ENCODE peak calls at places on chromosomes 16 and 17, in four cellular contexts. K is HCT116, O is SK-N-SH, G is HepG2. A is an unnamed sample.
A peak's percentile ranks its signal among the peaks of the same experiment; 100 is the strongest.

GRCh38 chr16:89695086-89695874 is 6.2 kb downstream of the SPATA2L start:
- DNase-seq in G (peak; percentile 64), K (no peak), O (peak; percentile 29), A (no peak)

GRCh38 chr17:2398655-2399571 is 1.9 kb downstream of the MNT start:
- DNase-seq in O (peak; percentile 59), G (peak; percentile 86), K (no peak), A (peak; percentile 31)

GRCh38 chr16:27582883-27583282 is 32.9 kb downstream of the KATNIP start:
- DNase-seq in K (no peak), O (no peak), G (no peak), A (no peak)

GRCh38 chr17:32998111-32998892 is 6.7 kb downstream of the SPACA3 start:
- DNase-seq in O (peak; percentile 82), K (peak; percentile 55), G (peak; percentile 35), A (peak; percentile 89)

GRCh38 chr17:72192409-72193192 is 71.8 kb downstream of the SOX9 start:
- DNase-seq in G (no peak), O (no peak), K (no peak), A (no peak)

GRCh38 chr16:85206472-85207356 is 94.4 kb upstream of the CIBAR2 start:
- DNase-seq in K (no peak), O (peak; percentile 92), G (no peak), A (no peak)

GRCh38 chr17:82598256-82599011 is 49.8 kb downstream of the WDR45B start:
- DNase-seq in K (no peak), O (peak; percentile 26), G (no peak), A (no peak)

GRCh38 chr16:87201052-87201451 is 116.1 kb downstream of the C16orf95 start:
- DNase-seq in O (no peak), G (no peak), K (no peak), A (no peak)

GRCh38 chr16:68792465-68793324 is 50.6 kb upstream of the TANGO6 start:
- DNase-seq in K (no peak), G (peak; percentile 95), O (no peak), A (no peak)

GRCh38 chr17:77356109-77356689 is 215.4 kb downstream of the SEC14L1 start:
- DNase-seq in K (peak; percentile 35), O (no peak), G (no peak), A (no peak)

GRCh38 chr17:1896243-1897163 is 66.7 kb downstream of the RPA1 start:
- DNase-seq in O (no peak), K (no peak), G (peak; percentile 10), A (no peak)

GRCh38 chr16:53152321-53152720 is 97.5 kb downstream of the CHD9 start:
- DNase-seq in O (no peak), G (no peak), K (no peak), A (no peak)

GRCh38 chr17:19642373-19642893 is 6.1 kb upstream of the ALDH3A2 start:
- DNase-seq in K (no peak), O (no peak), G (no peak), A (no peak)

GRCh38 chr17:47604268-47604927 is 45.3 kb upstream of the KPNB1 start:
- DNase-seq in O (peak; percentile 37), G (no peak), K (no peak), A (no peak)

GRCh38 chr17:5509482-5509881 is 23.1 kb downstream of the MIS12 start:
- DNase-seq in G (no peak), O (no peak), K (no peak), A (no peak)

GRCh38 chr16:12291989-12292759 is 315.6 kb downstream of the SNX29 start:
- DNase-seq in K (no peak), G (no peak), O (no peak), A (no peak)

GRCh38 chr16:11334831-11335404 is 10.3 kb upstream of the RMI2 start:
- DNase-seq in G (no peak), O (no peak), K (no peak), A (no peak)

GRCh38 chr17:50547736-50548083 is 736 bp downstream of the SPATA20 start:
- DNase-seq in K (no peak), O (no peak), G (no peak), A (no peak)

GRCh38 chr17:3378321-3378720 is 7.8 kb downstream of the OR3A2 start:
- DNase-seq in K (no peak), O (no peak), G (no peak), A (no peak)

GRCh38 chr17:74777884-74778490 is 1.8 kb upstream of the NAT9 start:
- DNase-seq in O (no peak), G (no peak), K (no peak), A (no peak)

GRCh38 chr17:74778960-74779359 is 2.8 kb upstream of the NAT9 start:
- DNase-seq in K (no peak), G (no peak), O (no peak), A (no peak)

GRCh38 chr17:74782571-74782970 is 6.4 kb upstream of the NAT9 start:
- DNase-seq in O (no peak), G (no peak), K (no peak), A (no peak)

GRCh38 chr17:74780443-74781238 is 4.5 kb upstream of the NAT9 start:
- DNase-seq in O (peak; percentile 81), G (peak; percentile 88), K (peak; percentile 61), A (peak; percentile 65)

DNA sequence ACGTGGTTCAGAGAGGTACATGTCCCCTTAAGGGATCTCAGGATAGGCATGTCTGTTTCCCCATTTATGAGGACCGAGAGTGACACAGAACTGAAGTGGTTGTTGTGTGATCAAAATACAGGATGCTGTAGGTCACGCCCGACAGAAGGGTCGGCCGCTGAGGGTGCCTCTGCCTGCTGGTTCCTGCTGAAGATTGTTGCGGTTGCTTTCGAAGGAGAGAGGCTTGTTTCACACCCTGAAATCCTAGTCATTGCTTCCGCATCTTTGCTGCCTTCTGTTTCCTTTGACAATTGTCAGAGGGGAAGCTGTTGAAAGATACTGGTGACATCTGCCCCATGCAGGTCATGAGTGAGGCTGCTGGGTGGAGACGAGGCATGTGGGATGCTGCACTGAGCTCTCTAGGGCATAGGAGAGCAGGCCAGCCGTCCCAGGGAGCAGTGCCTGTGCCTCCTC is 3.8 kb upstream of the NAT9 start:
- DNase-seq in O (no peak), G (no peak), K (no peak), A (no peak)
- TF ChIP-seq ELF1 in O (no peak), G (no peak), K (no peak), A (no peak)

DNA sequence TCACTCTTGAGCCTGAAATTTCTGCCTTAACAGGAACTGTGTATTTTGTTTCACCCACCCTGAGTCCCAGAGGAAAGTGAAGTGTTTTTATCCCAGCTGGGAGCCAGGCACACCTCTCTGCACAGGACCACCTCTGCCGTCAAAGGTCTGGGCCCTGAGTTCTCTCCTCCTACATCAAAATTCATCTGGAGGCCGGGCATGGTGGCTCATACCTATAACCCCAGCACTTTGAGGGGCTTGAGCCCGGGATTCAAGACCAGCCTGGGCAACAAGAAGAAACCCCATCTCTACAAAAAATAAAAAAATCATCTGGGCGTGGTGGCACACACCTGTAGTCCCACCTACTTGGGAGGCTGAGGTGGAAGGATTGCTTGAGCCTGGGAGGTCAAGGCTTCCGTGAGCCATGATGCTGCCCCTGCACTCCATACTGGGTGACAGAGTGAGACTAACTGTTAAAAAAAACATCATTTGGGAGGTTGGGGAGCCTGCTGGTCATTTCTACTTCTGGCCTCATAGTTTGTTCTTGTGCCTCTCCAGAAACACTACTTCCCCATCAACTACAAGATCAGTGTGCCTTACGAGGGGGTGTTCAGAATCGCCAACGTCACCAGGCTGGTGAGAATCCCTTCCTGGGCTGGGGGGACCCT is 9.8 kb downstream of the IL34 start:
- DNase-seq in O (no peak), G (no peak), K (no peak), A (no peak)
- TF ChIP-seq ELF1 in O (no peak), G (no peak), K (no peak), A (no peak)

DNA sequence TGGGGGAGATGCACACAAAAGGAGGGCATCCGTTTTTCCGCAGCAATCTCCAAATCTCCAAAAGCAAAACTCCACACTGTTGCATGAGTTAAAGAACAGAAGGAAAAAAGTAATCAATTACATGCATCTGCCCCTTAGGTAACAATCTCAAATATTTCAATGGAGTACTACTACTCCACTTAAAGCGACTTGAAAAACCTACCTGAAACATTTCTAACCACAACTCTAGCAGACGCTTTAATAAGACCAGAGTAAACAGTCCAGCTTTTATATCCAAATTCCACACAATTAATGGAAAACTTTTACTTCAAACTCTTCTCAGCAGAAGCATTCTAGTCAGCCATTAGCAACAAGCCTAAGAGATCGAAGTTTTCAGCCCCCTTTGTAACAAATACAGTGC is 29.9 kb downstream of the AP1G1 start:
- DNase-seq in G (no peak), K (no peak), O (no peak), A (no peak)
- TF ChIP-seq ELF1 in G (no peak), K (no peak), O (no peak), A (no peak)

GRCh38 chr17:78959803-78960202 is 19.9 kb downstream of the LGALS3BP start:
- DNase-seq in K (no peak), O (no peak), G (no peak), A (no peak)

GRCh38 chr17:78958556-78959191 is 21.0 kb downstream of the LGALS3BP start:
- DNase-seq in K (no peak), G (no peak), O (no peak), A (no peak)

GRCh38 chr17:78961571-78961970 is 18.2 kb downstream of the LGALS3BP start:
- DNase-seq in G (no peak), K (no peak), O (no peak), A (no peak)

GRCh38 chr17:78962345-78962983 is 17.3 kb downstream of the LGALS3BP start:
- DNase-seq in K (peak; percentile 81), G (peak; percentile 96), O (peak; percentile 39), A (no peak)

GRCh38 chr17:78960945-78961344 is 18.8 kb downstream of the LGALS3BP start:
- DNase-seq in K (no peak), G (peak; percentile 46), O (no peak), A (no peak)
- TF ChIP-seq ELF1 in K (no peak), G (no peak), O (no peak), A (no peak)

DNA sequence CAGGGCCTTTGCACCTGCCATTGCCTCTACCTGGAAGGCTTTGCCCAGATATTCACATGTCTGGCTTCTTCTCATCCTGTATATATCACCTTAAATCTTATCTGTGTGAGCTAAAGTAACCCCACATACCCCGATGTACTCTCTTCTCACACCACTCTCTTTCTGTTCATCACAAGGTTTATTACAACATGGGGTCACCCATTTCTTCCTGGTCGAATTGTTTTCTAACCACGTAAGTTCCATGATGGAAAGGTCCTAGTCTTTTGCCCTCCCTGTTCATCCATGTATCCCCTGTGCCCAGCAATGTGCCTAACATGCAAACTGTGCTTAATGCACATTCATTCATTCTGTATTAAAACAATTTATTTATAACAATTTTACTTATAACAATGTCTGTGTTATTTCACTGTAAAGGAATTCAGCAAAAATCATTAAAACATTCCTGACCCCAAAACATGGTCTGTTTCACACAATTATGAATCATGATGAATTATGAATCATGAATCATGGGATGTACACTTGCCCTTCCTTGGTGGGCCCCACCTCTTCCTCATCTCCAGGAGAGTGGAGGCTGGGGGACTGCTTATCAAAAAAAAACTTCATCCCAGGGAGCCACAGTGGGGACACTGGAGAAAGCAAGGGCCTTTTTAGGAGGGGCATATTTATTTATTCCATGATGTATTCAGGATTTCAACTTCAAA is 336.4 kb downstream of the GRIN2A start:
- DNase-seq in G (no peak), K (no peak), O (no peak), A (no peak)
- TF ChIP-seq ELF1 in G (no peak), K (no peak), O (no peak), A (no peak)

A was measured in K562.